ENCODE peak calls at places on chromosomes 7 and 10, in six cellular contexts. One of them, this sample, is unnamed.
A peak's percentile ranks its signal among the peaks of the same experiment; 100 is the strongest.

GRCh38 chr10:70115948-70116682 is 16.5 kb downstream of the AIFM2 start:
- DNase-seq in NCI-H1105 treated with DMSO at 0.1 percent for 48 hours: peak; percentile 11
- DNase-seq in adrenal gland: peak; percentile 67
- DNase-seq in NT2/D1: peak; percentile 18
- DNase-seq in frontal cortex: no peak
- DNase-seq in foreskin fibroblast: peak; percentile 56
- DNase-seq in this sample: peak; percentile 32

GRCh38 chr10:77634939-77635338 is 2.7 kb downstream of the KCNMA1 start:
- DNase-seq in NCI-H1105 treated with DMSO at 0.1 percent for 48 hours: no peak
- DNase-seq in adrenal gland: no peak
- DNase-seq in NT2/D1: no peak
- DNase-seq in frontal cortex: no peak
- DNase-seq in foreskin fibroblast: no peak
- DNase-seq in this sample: no peak

GRCh38 chr10:70537398-70538194 is 59.0 kb downstream of the PALD1 start:
- DNase-seq in NCI-H1105 treated with DMSO at 0.1 percent for 48 hours: no peak
- DNase-seq in adrenal gland: no peak
- DNase-seq in NT2/D1: no peak
- DNase-seq in frontal cortex: no peak
- DNase-seq in foreskin fibroblast: peak; percentile 20
- DNase-seq in this sample: peak; percentile 8

GRCh38 chr10:131812012-131812403 is 88.8 kb upstream of the PPP2R2D start:
- DNase-seq in NCI-H1105 treated with DMSO at 0.1 percent for 48 hours: no peak
- DNase-seq in adrenal gland: no peak
- DNase-seq in NT2/D1: no peak
- DNase-seq in frontal cortex: no peak
- DNase-seq in foreskin fibroblast: no peak
- DNase-seq in this sample: no peak

GRCh38 chr7:50664937-50665336 is 99.7 kb upstream of the DDC start:
- DNase-seq in NCI-H1105 treated with DMSO at 0.1 percent for 48 hours: no peak
- DNase-seq in adrenal gland: no peak
- DNase-seq in NT2/D1: no peak
- DNase-seq in frontal cortex: no peak
- DNase-seq in foreskin fibroblast: no peak
- DNase-seq in this sample: no peak

GRCh38 chr7:27106181-27106905 is 3.9 kb upstream of the HOXA2 start:
- DNase-seq in NCI-H1105 treated with DMSO at 0.1 percent for 48 hours: no peak
- DNase-seq in adrenal gland: no peak
- DNase-seq in NT2/D1: no peak
- DNase-seq in frontal cortex: no peak
- DNase-seq in foreskin fibroblast: peak; percentile 53
- DNase-seq in this sample: no peak

GRCh38 chr10:99411546-99411945 is 18.9 kb downstream of the GOT1 start:
- DNase-seq in NCI-H1105 treated with DMSO at 0.1 percent for 48 hours: no peak
- DNase-seq in adrenal gland: no peak
- DNase-seq in NT2/D1: no peak
- DNase-seq in frontal cortex: no peak
- DNase-seq in foreskin fibroblast: no peak
- DNase-seq in this sample: no peak

GRCh38 chr10:107264742-107265141 is 100.2 kb upstream of the SORCS1 start:
- DNase-seq in NCI-H1105 treated with DMSO at 0.1 percent for 48 hours: no peak
- DNase-seq in adrenal gland: no peak
- DNase-seq in NT2/D1: peak; percentile 28
- DNase-seq in frontal cortex: no peak
- DNase-seq in foreskin fibroblast: no peak
- DNase-seq in this sample: no peak

GRCh38 chr10:4721994-4722753 is 103.8 kb upstream of the AKR1E2 start:
- DNase-seq in NCI-H1105 treated with DMSO at 0.1 percent for 48 hours: no peak
- DNase-seq in adrenal gland: no peak
- DNase-seq in NT2/D1: no peak
- DNase-seq in frontal cortex: no peak
- DNase-seq in foreskin fibroblast: peak; percentile 96
- DNase-seq in this sample: no peak

GRCh38 chr7:2150445-2150815 is 82.3 kb downstream of the MAD1L1 start:
- DNase-seq in NCI-H1105 treated with DMSO at 0.1 percent for 48 hours: no peak
- DNase-seq in adrenal gland: no peak
- DNase-seq in NT2/D1: no peak
- DNase-seq in frontal cortex: no peak
- DNase-seq in foreskin fibroblast: peak; percentile 62
- DNase-seq in this sample: no peak

GRCh38 chr10:80137031-80137712 is 4.6 kb downstream of the PLAC9 start:
- DNase-seq in NCI-H1105 treated with DMSO at 0.1 percent for 48 hours: no peak
- DNase-seq in adrenal gland: no peak
- DNase-seq in NT2/D1: no peak
- DNase-seq in frontal cortex: no peak
- DNase-seq in foreskin fibroblast: peak; percentile 93
- DNase-seq in this sample: no peak

GRCh38 chr10:124693801-124694416 is 50.3 kb downstream of the FAM53B start:
- DNase-seq in NCI-H1105 treated with DMSO at 0.1 percent for 48 hours: no peak
- DNase-seq in adrenal gland: no peak
- DNase-seq in NT2/D1: no peak
- DNase-seq in frontal cortex: no peak
- DNase-seq in foreskin fibroblast: no peak
- DNase-seq in this sample: peak; percentile 53

GRCh38 chr7:123096434-123096833 is 100.9 kb upstream of the TAS2R16 start:
- DNase-seq in NCI-H1105 treated with DMSO at 0.1 percent for 48 hours: no peak
- DNase-seq in adrenal gland: no peak
- DNase-seq in NT2/D1: no peak
- DNase-seq in frontal cortex: no peak
- DNase-seq in foreskin fibroblast: no peak
- DNase-seq in this sample: no peak

GRCh38 chr7:98165827-98166667 is 45.2 kb upstream of the BHLHA15 start:
- DNase-seq in NCI-H1105 treated with DMSO at 0.1 percent for 48 hours: peak; percentile 20
- DNase-seq in adrenal gland: peak; percentile 75
- DNase-seq in NT2/D1: peak; percentile 38
- DNase-seq in frontal cortex: no peak
- DNase-seq in foreskin fibroblast: peak; percentile 57
- DNase-seq in this sample: peak; percentile 48

GRCh38 chr10:18469125-18469524 is 182.3 kb downstream of the NSUN6 start:
- DNase-seq in NCI-H1105 treated with DMSO at 0.1 percent for 48 hours: no peak
- DNase-seq in adrenal gland: no peak
- DNase-seq in NT2/D1: no peak
- DNase-seq in frontal cortex: no peak
- DNase-seq in foreskin fibroblast: no peak
- DNase-seq in this sample: no peak

GRCh38 chr7:151665363-151665762 is 145.7 kb upstream of the RHEB start:
- DNase-seq in NCI-H1105 treated with DMSO at 0.1 percent for 48 hours: no peak
- DNase-seq in adrenal gland: peak; percentile 61
- DNase-seq in NT2/D1: no peak
- DNase-seq in frontal cortex: no peak
- DNase-seq in foreskin fibroblast: no peak
- DNase-seq in this sample: no peak

GRCh38 chr7:43856996-43857395 is 12.3 kb downstream of the MRPS24 start:
- DNase-seq in NCI-H1105 treated with DMSO at 0.1 percent for 48 hours: no peak
- DNase-seq in adrenal gland: no peak
- DNase-seq in NT2/D1: no peak
- DNase-seq in frontal cortex: no peak
- DNase-seq in foreskin fibroblast: peak; percentile 75
- DNase-seq in this sample: no peak

GRCh38 chr10:100025528-100026070 is 15.9 kb upstream of the DNMBP start:
- DNase-seq in NCI-H1105 treated with DMSO at 0.1 percent for 48 hours: peak; percentile 12
- DNase-seq in adrenal gland: no peak
- DNase-seq in NT2/D1: no peak
- DNase-seq in frontal cortex: no peak
- DNase-seq in foreskin fibroblast: peak; percentile 59
- DNase-seq in this sample: peak; percentile 78

GRCh38 chr10:3533296-3533695 is 251.7 kb downstream of the KLF6 start:
- DNase-seq in NCI-H1105 treated with DMSO at 0.1 percent for 48 hours: no peak
- DNase-seq in adrenal gland: no peak
- DNase-seq in NT2/D1: no peak
- DNase-seq in frontal cortex: no peak
- DNase-seq in foreskin fibroblast: no peak
- DNase-seq in this sample: no peak